ENCODE peak calls at places on chromosomes 4 and X, in ten cellular contexts. N is fibroblast of lung; O is GM23338; T is IMR-90; Z is cardiac muscle cell; V is CD8-positive, alpha-beta T cell; C is PC-9; K is left lung; E is kidney epithelial cell; R is astrocyte of the cerebellum. H is an unnamed sample.

GRCh38 chr4:184174571-184175488 is 42.8 kb downstream of the ENPP6 start:
- DNase-seq in N (no peak), O (no peak), T (no peak), Z (no peak), V (no peak), C (no peak), K (no peak), E (no peak), R (no peak), H (no peak)

GRCh38 chr4:46270986-46271596 is 118.8 kb downstream of the GABRA2 start:
- DNase-seq in N (peak; percentile 3), O (peak; percentile 48), T (peak; percentile 4), Z (peak; percentile 29), V (no peak), C (no peak), K (no peak), E (no peak), R (peak; percentile 26), H (no peak)

GRCh38 chr4:4364486-4365208 is 22.3 kb upstream of the NSG1 start:
- DNase-seq in N (no peak), O (peak; percentile 77), T (no peak), Z (no peak), V (no peak), C (no peak), K (no peak), E (no peak), R (no peak), H (no peak)

GRCh38 chr4:38452009-38452408 is 212.0 kb upstream of the KLF3 start:
- DNase-seq in N (no peak), O (no peak), T (no peak), Z (no peak), V (no peak), C (no peak), K (no peak), E (no peak), R (no peak), H (no peak)

GRCh38 chr4:40550900-40551546 is 78.6 kb downstream of the RBM47 start:
- DNase-seq in N (peak; percentile 49), O (peak; percentile 55), T (peak; percentile 52), Z (peak; percentile 69), V (peak; percentile 13), C (peak; percentile 56), K (no peak), E (no peak), R (no peak), H (no peak)

GRCh38 chrX:155544886-155545285 is 67.9 kb downstream of the TMLHE start:
- DNase-seq in N (peak; percentile 87), O (no peak), T (no peak), Z (peak; percentile 42), V (no peak), C (no peak), K (no peak), E (no peak), R (peak; percentile 45), H (no peak)

GRCh38 chr4:158826057-158826456 is 57.2 kb downstream of the FNIP2 start:
- DNase-seq in N (peak; percentile 50), O (no peak), T (peak; percentile 26), Z (no peak), V (no peak), C (no peak), K (no peak), E (no peak), R (no peak), H (no peak)

GRCh38 chrX:153671589-153672530 is 1.8 kb downstream of the PNCK start:
- DNase-seq in N (no peak), O (no peak), T (no peak), Z (no peak), V (no peak), C (no peak), K (no peak), E (no peak), R (no peak), H (no peak)

GRCh38 chr4:25253072-25253447 is 19.2 kb downstream of the PI4K2B start:
- DNase-seq in N (peak; percentile 22), O (no peak), T (peak; percentile 1), Z (no peak), V (no peak), C (no peak), K (no peak), E (no peak), R (no peak), H (no peak)

GRCh38 chr4:3657917-3658913 is 108.0 kb upstream of the ADRA2C start:
- DNase-seq in N (peak; percentile 62), O (no peak), T (peak; percentile 90), Z (peak; percentile 62), V (no peak), C (no peak), K (peak; percentile 70), E (no peak), R (no peak), H (peak; percentile 34)

GRCh38 chr4:44320833-44321232 is 127.8 kb downstream of the KCTD8 start:
- DNase-seq in N (no peak), O (no peak), T (no peak), Z (no peak), V (no peak), C (no peak), K (no peak), E (no peak), R (no peak), H (no peak)

GRCh38 chr4:128601992-128602695 is 207.4 kb upstream of the JADE1 start:
- DNase-seq in N (peak; percentile 67), O (no peak), T (peak; percentile 31), Z (peak; percentile 85), V (no peak), C (no peak), K (no peak), E (no peak), R (peak; percentile 11), H (no peak)

GRCh38 chr4:82748781-82749504 is 49.7 kb downstream of the SCD5 start:
- DNase-seq in N (peak; percentile 73), O (no peak), T (peak; percentile 23), Z (peak; percentile 66), V (no peak), C (no peak), K (no peak), E (no peak), R (no peak), H (no peak)

DNA sequence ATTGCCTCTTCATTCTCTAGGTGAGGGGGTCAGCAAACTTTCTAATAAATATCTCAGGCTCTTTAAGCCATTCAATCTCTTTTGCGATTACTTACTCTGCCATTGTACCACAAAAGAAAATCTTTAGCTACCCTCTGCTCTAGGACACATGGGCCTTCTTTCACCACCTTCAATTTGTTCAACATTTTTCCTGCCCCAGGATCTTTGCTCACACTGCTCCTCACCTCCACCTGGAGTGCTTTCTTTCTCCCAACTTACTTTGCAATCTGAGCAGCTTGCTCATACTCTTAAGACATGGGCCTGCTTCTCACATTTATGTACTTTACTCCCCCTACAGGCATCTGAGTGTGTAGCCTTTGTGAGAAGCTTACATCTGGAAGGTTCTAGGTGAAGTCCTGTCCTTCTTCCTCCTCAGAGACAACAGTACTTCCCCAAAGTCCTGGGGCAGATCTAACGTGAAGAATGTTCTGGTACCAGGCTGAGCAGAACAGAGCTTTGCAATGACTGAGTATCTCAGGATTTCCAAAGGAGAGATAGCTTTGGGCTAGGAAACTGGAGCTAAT is 55.0 kb upstream of the PRDM5 start:
- DNase-seq in N (peak; percentile 53), O (peak; percentile 83), T (peak; percentile 70), Z (peak; percentile 73), V (no peak), C (no peak), K (no peak), E (peak; percentile 21), R (peak; percentile 8), H (peak; percentile 29)
- TF ChIP-seq CTCF in N (peak; percentile 80), O (peak; percentile 66), T (peak; percentile 68), Z (peak; percentile 77), V (peak; percentile 45), C (peak; percentile 58), K (peak; percentile 45), E (peak; percentile 62), R (peak; percentile 69), H (peak; percentile 74)

GRCh38 chr4:139278956-139279722 is 886 bp downstream of the MGARP start:
- DNase-seq in N (peak; percentile 30), O (peak; percentile 53), T (peak; percentile 12), Z (no peak), V (no peak), C (no peak), K (peak; percentile 83), E (no peak), R (no peak), H (no peak)
- H3K4me3 ChIP-seq in N (peak overlapping the region; percentile 49), O (peak overlapping the region; percentile 73), T (peak overlapping the region; percentile 60), Z (peak overlapping the region; percentile 33), V (peak overlapping the region; percentile 59), C (no peak overlapping the region), K (peak overlapping the region; percentile 32), E (peak overlapping the region; percentile 50), R (peak overlapping the region; percentile 48), H (peak overlapping the region; percentile 64)

GRCh38 chr4:154549894-154550790 is at the start of gene PLRG1:
- DNase-seq in N (peak; percentile 87), O (peak; percentile 99), T (peak; percentile 91), Z (peak; percentile 96), V (peak; percentile 97), C (peak; percentile 77), K (peak; percentile 99), E (peak; percentile 74), R (peak; percentile 89), H (peak; percentile 58)

GRCh38 chr4:154542264-154542879 is 7.8 kb downstream of the PLRG1 start:
- DNase-seq in N (no peak), O (no peak), T (no peak), Z (no peak), V (no peak), C (no peak), K (no peak), E (no peak), R (no peak), H (no peak)

DNA sequence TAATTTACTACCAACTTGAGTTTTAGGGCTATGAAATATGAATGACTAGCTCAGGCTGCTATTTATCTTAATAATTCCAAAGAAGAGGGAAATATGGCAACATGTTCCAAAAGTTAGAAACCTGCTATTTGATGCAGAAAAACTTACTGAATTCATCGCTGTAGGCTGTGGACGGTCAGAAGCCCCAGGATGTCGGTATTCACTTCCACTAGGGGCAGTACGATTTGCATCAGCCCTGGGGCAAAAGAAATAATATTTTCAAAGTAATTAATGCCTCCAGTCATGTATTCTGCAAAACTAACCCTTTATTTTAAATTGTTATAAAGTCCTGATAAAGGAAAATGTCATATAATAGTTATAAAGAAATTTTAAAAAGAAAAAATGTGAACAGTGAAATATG is 4.5 kb downstream of the PLRG1 start:
- DNase-seq in N (no peak), O (no peak), T (no peak), Z (no peak), V (no peak), C (no peak), K (no peak), E (no peak), R (no peak), H (no peak)
- TF ChIP-seq CTCF in N (no peak), O (peak; percentile 10), T (no peak), Z (no peak), V (no peak), C (no peak), K (no peak), E (peak; percentile 15), R (no peak), H (no peak)

DNA sequence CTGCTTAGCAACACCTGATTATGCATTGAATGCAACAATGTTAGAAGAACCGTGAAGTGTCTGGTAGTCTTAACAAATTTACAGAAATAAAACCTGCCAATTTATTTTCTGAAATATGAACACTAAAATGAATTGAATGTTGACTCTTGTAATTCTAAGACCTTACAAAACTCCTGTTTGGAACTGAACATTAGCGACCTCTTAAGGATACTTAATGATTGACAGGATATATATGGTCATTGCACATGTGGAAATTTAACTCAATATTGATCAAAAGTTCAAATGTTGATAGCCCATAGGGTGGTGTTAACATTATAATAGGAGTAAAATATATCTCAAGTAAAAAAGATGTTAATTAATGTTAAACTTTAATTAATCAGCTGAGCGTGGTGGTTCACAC is 79.1 kb downstream of the TECRL start:
- DNase-seq in N (no peak), O (peak; percentile 19), T (no peak), Z (no peak), V (no peak), C (no peak), K (no peak), E (no peak), R (no peak), H (no peak)
- H3K4me3 ChIP-seq in N (no peak overlapping the region), O (no peak overlapping the region), T (no peak overlapping the region), Z (no peak overlapping the region), V (no peak overlapping the region), C (no peak overlapping the region), K (no peak overlapping the region), E (no peak overlapping the region), R (no peak overlapping the region), H (no peak overlapping the region)

H was measured in AG04449.